ENCODE peak calls at places on chromosomes 11 and 22, in five cellular contexts. F, L, S, A and Q are unnamed samples.
A peak's percentile ranks its signal among the peaks of the same experiment; 100 is the strongest.

GRCh38 chr22:36244522-36245391 is 5.4 kb upstream of the APOL2 start:
- DNase-seq in F (no peak), A (no peak), S (peak; percentile 23), L (no peak), Q (peak; percentile 86)

GRCh38 chr11:70064011-70064725 is 13.9 kb upstream of the ANO1 start:
- DNase-seq in F (no peak), A (no peak), L (peak; percentile 10), S (no peak), Q (no peak)

GRCh38 chr11:107591098-107591445 is at the start of gene ELMOD1:
- DNase-seq in A (peak; percentile 61), F (peak; percentile 80), L (peak; percentile 29), S (peak; percentile 22), Q (peak; percentile 34)

GRCh38 chr11:70079691-70080090 is 1.6 kb downstream of the ANO1 start:
- DNase-seq in A (no peak), L (no peak), S (no peak), F (no peak), Q (no peak)

GRCh38 chr22:23071163-23072034 is 1.1 kb downstream of the GNAZ start:
- DNase-seq in F (no peak), S (no peak), A (no peak), L (no peak), Q (no peak)

GRCh38 chr11:2904153-2905052 is 18.8 kb upstream of the CDKN1C start:
- DNase-seq in L (peak; percentile 96), A (no peak), S (no peak), F (no peak), Q (no peak)

GRCh38 chr22:40862013-40862412 is at the start of gene DNAJB7:
- DNase-seq in S (no peak), A (no peak), L (no peak), F (no peak), Q (no peak)

GRCh38 chr11:2474059-2474901 is 29.5 kb downstream of the KCNQ1 start:
- DNase-seq in L (peak; percentile 70), S (no peak), F (no peak), A (no peak), Q (no peak)

GRCh38 chr11:12215192-12215591 is 104.8 kb downstream of the MICAL2 start:
- DNase-seq in S (no peak), L (no peak), A (no peak), F (no peak), Q (no peak)

GRCh38 chr11:30605036-30605435 is 18.9 kb upstream of the MPPED2 start:
- DNase-seq in A (no peak), S (no peak), L (no peak), F (no peak), Q (no peak)

GRCh38 chr11:74984730-74985129 is 4.0 kb upstream of the NEU3 start:
- DNase-seq in A (no peak), F (no peak), S (no peak), L (no peak), Q (no peak)

GRCh38 chr22:43923631-43924548 is at the start of gene PNPLA3:
- DNase-seq in L (peak; percentile 93), A (peak; percentile 91), F (peak; percentile 95), S (peak; percentile 86), Q (peak; percentile 80)

GRCh38 chr22:24417901-24418641 is 9.3 kb upstream of the ADORA2A start:
- DNase-seq in F (no peak), S (no peak), A (no peak), L (no peak), Q (peak; percentile 69)

GRCh38 chr11:130413383-130414106 is 14.9 kb downstream of the ADAMTS8 start:
- DNase-seq in F (no peak), A (no peak), S (peak; percentile 85), L (no peak), Q (peak; percentile 68)

GRCh38 chr11:123729602-123730001 is 11.9 kb downstream of the ZNF202 start:
- DNase-seq in A (no peak), F (no peak), S (no peak), L (no peak), Q (no peak)

GRCh38 chr11:108967571-108967970 is 302.7 kb downstream of the DDX10 start:
- DNase-seq in S (peak; percentile 27), F (peak; percentile 60), L (no peak), A (no peak), Q (peak; percentile 60)

GRCh38 chr11:110565344-110565684 is 135.6 kb downstream of the FDX1 start:
- DNase-seq in S (peak; percentile 32), L (no peak), F (peak; percentile 79), A (no peak), Q (peak; percentile 32)

GRCh38 chr11:11841121-11841604 is 609 bp upstream of the USP47 start:
- DNase-seq in F (peak; percentile 49), L (peak; percentile 69), A (no peak), S (peak; percentile 50), Q (peak; percentile 51)

GRCh38 chr11:26844963-26845362 is 123.1 kb upstream of the SLC5A12 start:
- DNase-seq in L (no peak), S (no peak), F (no peak), A (no peak), Q (no peak)

GRCh38 chr11:2775626-2776350 is 76.0 kb upstream of the KCNQ1OT1 start:
- DNase-seq in L (peak; percentile 14), S (no peak), A (no peak), F (no peak), Q (no peak)

GRCh38 chr22:17943533-17944204 is 80.7 kb downstream of the MICAL3 start:
- DNase-seq in L (peak; percentile 53), A (no peak), S (no peak), F (no peak), Q (no peak)

GRCh38 chr11:66126808-66127555 is 56.9 kb downstream of the PACS1 start:
- DNase-seq in L (peak; percentile 32), A (no peak), F (peak; percentile 54), S (peak; percentile 47), Q (peak; percentile 79)

GRCh38 chr22:45284705-45285305 is at the start of gene UPK3A:
- DNase-seq in A (peak; percentile 64), S (no peak), F (peak; percentile 88), L (peak; percentile 87), Q (no peak)
- H3K4me3 ChIP-seq in A (peak within 1 kb of the TSS; percentile 74), S (peak within 1 kb of the TSS; percentile 25), F (peak within 1 kb of the TSS; percentile 14), L (peak within 1 kb of the TSS; percentile 16), Q (no peak within 1 kb of the TSS)

GRCh38 chr11:43866520-43866919 is 14.1 kb upstream of the ALKBH3 start:
- DNase-seq in S (no peak), F (no peak), A (no peak), L (no peak), Q (peak; percentile 42)
- H3K4me3 ChIP-seq in S (no peak overlapping the region), F (no peak overlapping the region), A (no peak overlapping the region), L (no peak overlapping the region), Q (no peak overlapping the region)

GRCh38 chr11:60005360-60005759 is 11.6 kb upstream of the OOSP4B start:
- DNase-seq in S (no peak), A (no peak), F (no peak), L (no peak), Q (no peak)
- H3K4me3 ChIP-seq in S (no peak overlapping the region), A (no peak overlapping the region), F (no peak overlapping the region), L (no peak overlapping the region), Q (no peak overlapping the region)

DNA sequence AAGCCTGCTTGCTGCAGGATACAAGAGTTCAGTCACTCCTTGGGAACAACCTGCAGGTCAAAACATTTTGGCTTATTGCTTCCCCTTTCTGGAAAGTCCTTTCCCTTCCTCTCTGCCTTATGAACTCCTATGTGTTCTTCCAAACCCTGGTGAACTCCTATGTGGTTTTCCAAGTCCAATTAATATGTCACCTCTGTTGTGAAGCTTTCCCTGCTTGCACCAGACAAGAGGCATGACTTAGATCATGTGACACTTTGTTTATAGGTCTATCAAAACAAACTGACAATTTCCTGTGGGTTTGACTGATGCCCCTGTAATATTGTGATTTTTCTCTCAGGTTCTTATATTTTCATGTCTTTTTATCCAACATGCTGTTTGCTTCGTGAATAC is 64.2 kb downstream of the ENDOD1 start:
- DNase-seq in S (no peak), A (no peak), L (no peak), F (no peak), Q (no peak)
- H3K4me3 ChIP-seq in S (no peak overlapping the region), A (no peak overlapping the region), L (no peak overlapping the region), F (no peak overlapping the region), Q (no peak overlapping the region)

GRCh38 chr11:119729581-119730346 is 764 bp upstream of the NECTIN1 start:
- DNase-seq in S (peak; percentile 57), A (peak; percentile 29), F (no peak), L (peak; percentile 86), Q (peak; percentile 83)

GRCh38 chr11:119730789-119731386 is 1.9 kb upstream of the NECTIN1 start:
- DNase-seq in F (no peak), A (no peak), L (no peak), S (no peak), Q (no peak)

GRCh38 chr11:119728226-119728626 is 774 bp downstream of the NECTIN1 start:
- DNase-seq in L (peak; percentile 45), F (peak; percentile 23), A (peak; percentile 26), S (no peak), Q (peak; percentile 13)

GRCh38 chr11:119728651-119729580 is at the start of gene NECTIN1:
- DNase-seq in A (peak; percentile 94), S (peak; percentile 80), L (peak; percentile 94), F (peak; percentile 92), Q (peak; percentile 84)

GRCh38 chr11:119730347-119730613 is 1.3 kb upstream of the NECTIN1 start:
- DNase-seq in S (no peak), A (no peak), L (no peak), F (no peak), Q (no peak)
- H3K4me3 ChIP-seq in S (peak overlapping the region; percentile 73), A (no peak overlapping the region), L (peak overlapping the region; percentile 65), F (no peak overlapping the region), Q (peak overlapping the region; percentile 63)

GRCh38 chr11:86050310-86050709 is 18.6 kb downstream of the PICALM start:
- DNase-seq in A (no peak), F (no peak), L (no peak), S (no peak), Q (no peak)

GRCh38 chr11:86058360-86058759 is 10.5 kb downstream of the PICALM start:
- DNase-seq in F (no peak), S (no peak), A (no peak), L (no peak), Q (no peak)

GRCh38 chr11:86056262-86056911 is 12.5 kb downstream of the PICALM start:
- DNase-seq in F (no peak), L (no peak), A (no peak), S (no peak), Q (no peak)

GRCh38 chr11:86047275-86047991 is 21.5 kb downstream of the PICALM start:
- DNase-seq in S (peak; percentile 73), A (no peak), L (no peak), F (no peak), Q (peak; percentile 69)

GRCh38 chr11:86052697-86053641 is 15.9 kb downstream of the PICALM start:
- DNase-seq in A (no peak), F (no peak), L (no peak), S (no peak), Q (no peak)
- H3K4me3 ChIP-seq in A (no peak overlapping the region), F (no peak overlapping the region), L (no peak overlapping the region), S (no peak overlapping the region), Q (no peak overlapping the region)

GRCh38 chr22:50169181-50169759 is 1.3 kb upstream of the PANX2 start:
- DNase-seq in L (no peak), A (no peak), S (no peak), F (peak; percentile 29), Q (no peak)
- H3K4me3 ChIP-seq in L (no peak overlapping the region), A (no peak overlapping the region), S (no peak overlapping the region), F (peak overlapping the region; percentile 55), Q (no peak overlapping the region)

DNA sequence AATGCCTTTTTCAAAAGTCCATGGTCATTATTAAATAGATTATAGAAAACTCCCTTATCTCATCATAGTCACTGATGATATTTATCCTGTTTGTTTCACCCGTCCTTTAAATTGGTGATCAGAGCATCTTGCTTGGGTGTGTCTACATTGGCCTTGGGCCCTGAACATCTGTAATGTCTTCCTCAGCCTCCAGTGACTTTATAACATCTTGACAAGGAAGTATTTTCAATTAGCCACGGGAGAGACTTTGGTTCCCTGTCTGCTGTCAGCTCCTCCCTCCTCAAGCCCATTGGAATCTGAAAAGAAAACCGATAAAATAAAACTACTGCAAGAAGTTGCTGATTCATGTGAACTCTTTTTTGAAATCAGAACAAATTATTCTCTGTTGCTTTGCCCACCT is 116.9 kb upstream of the TTC12 start:
- DNase-seq in F (no peak), S (no peak), A (no peak), L (no peak), Q (no peak)
- H3K4me3 ChIP-seq in F (no peak overlapping the region), S (no peak overlapping the region), A (no peak overlapping the region), L (no peak overlapping the region), Q (no peak overlapping the region)